ENCODE peak calls at places on chromosome 1, in six cellular contexts. K is hippocampal formation, V is HCEC 1CT, Z is IMR-90, X is cardiac muscle cell, T is GDM1. R is an unnamed sample.

GRCh38 chr1:226654508-226655124 is 84.5 kb downstream of the ITPKB start:
- DNase-seq in K (no peak), T (no peak), X (no peak), V (no peak), Z (no peak), R (no peak)

GRCh38 chr1:39852876-39853275 is 30.4 kb downstream of the TRIT1 start:
- DNase-seq in K (no peak), X (no peak), T (no peak), Z (no peak), V (no peak), R (no peak)

GRCh38 chr1:173161510-173162221 is 45.5 kb downstream of the TNFSF4 start:
- DNase-seq in V (peak; percentile 78), T (no peak), X (peak; percentile 53), Z (peak; percentile 86), K (no peak), R (no peak)

GRCh38 chr1:200364121-200364759 is 45.6 kb downstream of the ZNF281 start:
- DNase-seq in K (no peak), V (peak; percentile 60), T (no peak), Z (peak; percentile 51), X (peak; percentile 42), R (no peak)

GRCh38 chr1:109598655-109599054 is 20.8 kb downstream of the GNAT2 start:
- DNase-seq in K (no peak), V (no peak), X (no peak), Z (no peak), T (no peak), R (no peak)

GRCh38 chr1:41394405-41394804 is 33.2 kb downstream of the FOXO6 start:
- DNase-seq in Z (no peak), X (no peak), V (no peak), K (no peak), T (no peak), R (no peak)

GRCh38 chr1:33426906-33427305 is 4.0 kb downstream of the PHC2 start:
- DNase-seq in Z (no peak), X (no peak), V (no peak), T (no peak), K (no peak), R (no peak)

GRCh38 chr1:181175356-181175755 is 86.9 kb downstream of the IER5 start:
- DNase-seq in K (no peak), X (no peak), T (no peak), V (no peak), Z (no peak), R (no peak)

GRCh38 chr1:20386682-20387081 is 96.0 kb downstream of the VWA5B1 start:
- DNase-seq in Z (no peak), T (no peak), K (peak; percentile 31), X (no peak), V (no peak), R (no peak)

GRCh38 chr1:8347635-8348034 is 29.7 kb downstream of the SLC45A1 start:
- DNase-seq in V (no peak), Z (no peak), K (no peak), T (no peak), X (no peak), R (no peak)

GRCh38 chr1:50438945-50439344 is 15.7 kb upstream of the DMRTA2 start:
- DNase-seq in Z (peak; percentile 20), T (no peak), V (peak; percentile 26), K (no peak), X (no peak), R (no peak)

GRCh38 chr1:167795810-167796740 is 74.3 kb downstream of the MPZL1 start:
- DNase-seq in T (no peak), X (peak; percentile 71), K (no peak), V (no peak), Z (no peak), R (no peak)

GRCh38 chr1:109783436-109783835 is 19.7 kb upstream of the EPS8L3 start:
- DNase-seq in Z (peak; percentile 76), T (no peak), K (no peak), V (peak; percentile 82), X (peak; percentile 78), R (no peak)

GRCh38 chr1:182784556-182785171 is 4.9 kb upstream of the NPL start:
- DNase-seq in T (peak; percentile 2), X (peak; percentile 66), Z (peak; percentile 50), K (peak; percentile 79), V (peak; percentile 43), R (no peak)